ENCODE peak calls at places on chromosomes 2 and 18, in four cellular contexts. Q, B, H and E are unnamed samples. For H3K4me1, the result is how much of the 10 kb centered on the place peaks cover.

GRCh38 chr2:170505631-170506270 is 209.4 kb upstream of the SP5 start:
- DNase-seq in B (no peak), Q (peak), H (no peak), E (peak)

GRCh38 chr18:1037766-1038165 is 133.1 kb downstream of the ADCYAP1 start:
- DNase-seq in H (no peak), B (no peak), Q (no peak), E (no peak)

GRCh38 chr2:178200331-178200730 is 6.0 kb downstream of the OSBPL6 start:
- DNase-seq in Q (no peak), B (no peak), H (no peak), E (no peak)

GRCh38 chr2:95056461-95057459 is 31.3 kb downstream of the MAL start:
- DNase-seq in Q (no peak), B (no peak), H (no peak), E (no peak)

GRCh38 chr18:7084766-7085080 is 32.9 kb downstream of the LAMA1 start:
- DNase-seq in Q (no peak), B (no peak), H (no peak), E (no peak)

GRCh38 chr2:143936758-143937562 is 583.0 kb downstream of the ZEB2 start:
- DNase-seq in B (no peak), Q (peak), H (peak), E (peak)

GRCh38 chr2:97761192-97761591 is 47.8 kb downstream of the ZAP70 start:
- DNase-seq in Q (no peak), B (no peak), H (no peak), E (no peak)

GRCh38 chr2:239424337-239425045 is 23.7 kb upstream of the HDAC4 start:
- DNase-seq in B (no peak), Q (no peak), H (no peak), E (peak)

GRCh38 chr2:216714412-216714775 is 19.0 kb upstream of the IGFBP5 start:
- DNase-seq in H (no peak), B (no peak), Q (no peak), E (no peak)

GRCh38 chr2:33810046-33810835 is 211.1 kb upstream of the FAM98A start:
- DNase-seq in B (no peak), H (no peak), Q (no peak), E (no peak)

GRCh38 chr2:197209742-197210408 is 100.7 kb downstream of the ANKRD44 start:
- DNase-seq in B (no peak), H (no peak), Q (peak), E (peak)

GRCh38 chr2:145749556-145749955 is 1229.6 kb upstream of the ZEB2 start:
- DNase-seq in Q (no peak), B (no peak), H (no peak), E (no peak)

GRCh38 chr2:226115102-226115831 is 684.4 kb downstream of the IRS1 start:
- DNase-seq in B (no peak), Q (no peak), H (no peak), E (no peak)

GRCh38 chr18:14978191-14978590 is 230.2 kb downstream of the ANKRD30B start:
- DNase-seq in Q (no peak), B (no peak), H (no peak), E (no peak)

GRCh38 chr2:133142087-133142486 is 426.2 kb downstream of the NCKAP5 start:
- DNase-seq in H (no peak), B (no peak), Q (no peak), E (no peak)

GRCh38 chr2:56199492-56199891 is 15.7 kb downstream of the CCDC85A start:
- DNase-seq in B (no peak), H (no peak), Q (no peak), E (no peak)

GRCh38 chr2:239223029-239223329 is 177.8 kb downstream of the HDAC4 start:
- DNase-seq in Q (no peak), B (no peak), H (no peak), E (no peak)

GRCh38 chr18:46672062-46672970 is 15.3 kb upstream of the LOXHD1 start:
- DNase-seq in H (no peak), B (no peak), Q (no peak), E (no peak)

GRCh38 chr2:54574107-54574859 is 118.2 kb downstream of the SPTBN1 start:
- DNase-seq in H (no peak), Q (no peak), B (no peak), E (no peak)

GRCh38 chr2:140349695-140350094 is 1569.5 kb upstream of the NXPH2 start:
- DNase-seq in B (no peak), H (no peak), Q (no peak), E (no peak)

GRCh38 chr2:30252723-30253688 is 21.7 kb downstream of the LBH start:
- DNase-seq in Q (no peak), B (peak), H (peak), E (peak)

GRCh38 chr2:227816507-227817274 is 3.0 kb downstream of the CCL20 start:
- DNase-seq in H (no peak), Q (no peak), B (no peak), E (no peak)

GRCh38 chr2:468631-469310 is 180.9 kb upstream of the ALKAL2 start:
- DNase-seq in Q (no peak), B (no peak), H (no peak), E (no peak)

GRCh38 chr18:9737814-9738160 is 29.7 kb downstream of the RAB31 start:
- DNase-seq in H (no peak), Q (no peak), B (no peak), E (no peak)
- H3K27ac ChIP-seq in H (no peak), Q (no peak), B (no peak), E (no peak)

GRCh38 chr2:163717993-163718680 is 17.7 kb downstream of the FIGN start:
- DNase-seq in B (no peak), Q (no peak), H (peak), E (no peak)
- H3K4me1 ChIP-seq in B (under half), Q (under half), H (half or more), E (under half)

GRCh38 chr2:241039416-241039815 is 41.0 kb downstream of the SNED1 start:
- DNase-seq in H (no peak), B (no peak), Q (no peak), E (no peak)

GRCh38 chr2:241041557-241042158 is 43.2 kb downstream of the SNED1 start:
- DNase-seq in Q (no peak), B (no peak), H (no peak), E (no peak)

GRCh38 chr2:241040081-241040803 is 41.8 kb downstream of the SNED1 start:
- DNase-seq in B (no peak), Q (no peak), H (no peak), E (no peak)

GRCh38 chr2:241038374-241039180 is 40.2 kb downstream of the SNED1 start:
- DNase-seq in B (no peak), H (no peak), Q (no peak), E (no peak)

GRCh38 chr2:241040811-241041334 is 42.5 kb downstream of the SNED1 start:
- DNase-seq in Q (no peak), H (no peak), B (no peak), E (no peak)
- H3K4me3 ChIP-seq in Q (no peak), H (no peak), B (no peak), E (no peak)

GRCh38 chr2:28951910-28952805 is 28.9 kb upstream of the TOGARAM2 start:
- DNase-seq in H (no peak), Q (no peak), B (no peak), E (no peak)
- H3K27ac ChIP-seq in H (no peak), Q (peak), B (no peak), E (no peak)

DNA sequence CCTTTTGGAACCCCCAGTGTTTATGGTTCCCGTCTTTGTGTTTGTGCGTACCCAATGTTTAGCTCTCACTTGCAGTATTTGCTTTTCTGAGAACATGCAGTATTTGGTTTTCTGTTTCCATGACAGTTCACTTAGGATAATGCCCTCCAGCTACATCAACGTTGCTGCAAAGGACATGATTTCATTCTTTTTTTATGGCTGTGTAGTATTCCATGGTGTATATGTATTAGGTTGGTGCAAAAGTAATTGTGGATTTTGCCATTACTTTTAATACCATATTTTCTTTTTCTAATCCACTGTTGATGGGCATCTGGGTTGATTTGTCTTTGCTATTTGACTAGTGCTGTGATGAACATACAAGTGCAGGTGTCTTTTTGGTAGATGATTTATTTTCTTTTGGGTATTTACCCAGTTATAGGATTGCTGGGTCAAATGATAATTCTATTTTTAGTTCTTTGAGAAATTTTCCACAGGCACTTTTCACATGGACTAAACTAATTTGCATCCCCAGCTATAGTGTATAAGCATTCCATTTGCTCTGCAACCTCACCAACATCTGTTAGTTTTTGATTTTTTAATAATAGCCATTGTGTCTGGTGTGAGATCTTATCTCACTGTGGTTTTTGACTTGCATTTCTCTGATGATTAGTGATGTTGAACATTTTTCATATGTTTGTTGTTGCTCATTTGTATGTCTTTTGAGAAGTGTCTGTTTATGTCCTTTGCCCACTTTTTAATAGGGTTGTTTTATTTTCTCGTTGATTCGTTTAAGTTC is 63.6 kb downstream of the CERS6 start:
- DNase-seq in H (no peak), B (no peak), Q (no peak), E (no peak)
- H3K4me1 ChIP-seq in H (half or more), B (under half), Q (under half), E (under half)

GRCh38 chr18:48542513-48543181 is 3.8 kb downstream of the CTIF start:
- DNase-seq in B (no peak), Q (no peak), H (no peak), E (no peak)

GRCh38 chr18:48541026-48541746 is 2.4 kb downstream of the CTIF start:
- DNase-seq in Q (peak), H (peak), B (no peak), E (peak)

GRCh38 chr18:48540329-48541025 is 1.6 kb downstream of the CTIF start:
- DNase-seq in H (peak), Q (peak), B (no peak), E (peak)

GRCh38 chr18:48543228-48543627 is 4.4 kb downstream of the CTIF start:
- DNase-seq in B (no peak), H (no peak), Q (no peak), E (no peak)

DNA sequence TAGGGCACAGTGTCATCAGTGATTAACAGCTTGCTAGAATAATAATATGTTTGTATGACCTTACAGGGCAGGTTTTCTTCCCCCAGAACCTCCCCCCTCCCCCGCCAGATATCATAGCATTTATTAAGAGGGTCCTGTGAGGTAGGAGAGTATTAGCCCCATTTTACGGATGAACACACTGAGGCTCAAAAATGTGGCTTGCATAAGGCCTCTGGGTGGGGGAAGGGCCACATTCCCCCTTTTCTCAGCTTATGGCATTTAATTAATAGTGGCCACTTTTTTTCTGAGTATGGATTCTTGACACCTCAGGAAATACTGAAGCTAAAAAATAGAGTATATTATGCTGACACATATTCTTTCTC is 2.9 kb downstream of the CTIF start:
- DNase-seq in B (no peak), Q (no peak), H (no peak), E (no peak)
- H3K4me3 ChIP-seq in B (peak), Q (peak), H (no peak), E (no peak)

GRCh38 chr2:43307973-43308372 is 81.6 kb upstream of the ZFP36L2 start:
- DNase-seq in Q (no peak), H (no peak), B (no peak), E (no peak)

GRCh38 chr2:43305537-43305936 is 79.1 kb upstream of the ZFP36L2 start:
- DNase-seq in H (no peak), B (no peak), Q (peak), E (peak)

GRCh38 chr2:43306197-43306596 is 79.8 kb upstream of the ZFP36L2 start:
- DNase-seq in B (no peak), Q (no peak), H (no peak), E (no peak)

GRCh38 chr2:43305006-43305405 is 78.6 kb upstream of the ZFP36L2 start:
- DNase-seq in Q (no peak), B (no peak), H (no peak), E (no peak)

DNA sequence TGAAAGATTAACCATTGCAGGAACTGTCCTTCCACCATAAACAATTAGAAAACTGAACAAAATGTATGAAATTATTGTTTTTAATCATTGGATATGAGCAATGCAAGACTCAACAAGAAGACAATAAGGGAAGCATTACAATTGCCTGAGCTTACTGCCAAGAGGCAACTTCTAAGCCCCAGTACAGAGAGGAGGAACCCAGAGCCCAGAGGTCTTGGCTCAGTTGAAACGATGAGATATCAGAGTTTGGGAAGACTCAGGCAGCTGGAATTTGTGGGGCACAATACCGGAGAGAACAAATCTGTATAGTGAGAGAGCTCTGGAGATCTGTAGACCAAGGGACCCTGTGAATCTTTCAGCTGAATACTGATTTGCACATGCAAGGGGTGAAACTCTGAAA is 80.6 kb upstream of the ZFP36L2 start:
- DNase-seq in B (no peak), Q (no peak), H (no peak), E (no peak)
- H3K27ac ChIP-seq in B (peak), Q (no peak), H (no peak), E (no peak)